ENCODE peak calls at places on chromosomes 7 and 10, in nine cellular contexts. K is EL; L is Peyer's patch; C is activated CD4-positive, alpha-beta T cell treated with anti-CD3 and anti-CD28 coated beads, Interleukin-2, amount 50 U/mL, for 48 hours; V is smooth muscle cell of the brain vasculature; Y is progenitor cell of endocrine pancreas; D is LoVo; B is NCI-H1105 treated with DMSO at 0.1 percent for 48 hours; U is GM20000. A is an unnamed sample.

GRCh38 chr10:11286261-11286989 is 268.8 kb downstream of the CELF2 start:
- DNase-seq in K (no peak), L (no peak), C (no peak), V (no peak), Y (no peak), D (no peak), B (no peak), U (peak), A (no peak)

GRCh38 chr7:21383217-21383832 is 44.6 kb upstream of the SP4 start:
- DNase-seq in K (no peak), L (no peak), C (no peak), V (no peak), Y (no peak), D (no peak), B (no peak), U (no peak), A (no peak)

GRCh38 chr7:74514131-74514591 is 60.5 kb downstream of the GTF2IRD1 start:
- DNase-seq in K (no peak), L (no peak), C (no peak), V (no peak), Y (no peak), D (no peak), B (no peak), U (no peak), A (no peak)

GRCh38 chr10:77192402-77192801 is 445.2 kb downstream of the KCNMA1 start:
- DNase-seq in K (no peak), L (no peak), C (no peak), V (no peak), Y (no peak), D (no peak), B (no peak), U (no peak), A (peak)

GRCh38 chr7:479115-479947 is 40.3 kb downstream of the PDGFA start:
- DNase-seq in K (no peak), L (no peak), C (no peak), V (no peak), Y (no peak), D (no peak), B (no peak), U (no peak), A (no peak)

GRCh38 chr10:124035928-124036558 is 57.4 kb downstream of the CHST15 start:
- DNase-seq in K (no peak), L (peak), C (peak), V (no peak), Y (peak), D (no peak), B (no peak), U (peak), A (no peak)

GRCh38 chr7:156473476-156474240 is 166.9 kb upstream of the RNF32 start:
- DNase-seq in K (no peak), L (no peak), C (peak), V (no peak), Y (no peak), D (peak), B (peak), U (peak), A (peak)

GRCh38 chr10:88117227-88117626 is 253.8 kb downstream of the PTEN start:
- DNase-seq in K (no peak), L (no peak), C (peak), V (no peak), Y (no peak), D (no peak), B (no peak), U (no peak), A (no peak)

GRCh38 chr7:97973206-97973658 is 16.8 kb downstream of the OCM2 start:
- DNase-seq in K (no peak), L (no peak), C (no peak), V (no peak), Y (no peak), D (no peak), B (peak), U (no peak), A (no peak)

GRCh38 chr7:44396931-44397525 is 71.6 kb upstream of the CAMK2B start:
- DNase-seq in K (peak), L (no peak), C (no peak), V (no peak), Y (no peak), D (no peak), B (no peak), U (no peak), A (no peak)

GRCh38 chr10:113663142-113663541 is 699 bp downstream of the NRAP start:
- DNase-seq in K (peak), L (no peak), C (no peak), V (no peak), Y (no peak), D (no peak), B (no peak), U (no peak), A (peak)

GRCh38 chr7:30682131-30683083 is at the start of gene CRHR2:
- DNase-seq in K (no peak), L (no peak), C (peak), V (no peak), Y (peak), D (no peak), B (peak), U (peak), A (no peak)

GRCh38 chr7:34928052-34928451 is 109.2 kb downstream of the DPY19L1 start:
- DNase-seq in K (peak), L (peak), C (peak), V (no peak), Y (peak), D (peak), B (no peak), U (no peak), A (peak)

GRCh38 chr10:34505338-34505737 is 309.8 kb downstream of the PARD3 start:
- DNase-seq in K (no peak), L (no peak), C (no peak), V (peak), Y (no peak), D (no peak), B (no peak), U (no peak), A (peak)

GRCh38 chr7:44073664-44074348 is 8.4 kb upstream of the PGAM2 start:
- DNase-seq in K (peak), L (peak), C (no peak), V (no peak), Y (no peak), D (no peak), B (no peak), U (peak), A (peak)

GRCh38 chr10:14565199-14565598 is 209.5 kb downstream of the FAM107B start:
- DNase-seq in K (no peak), L (peak), C (no peak), V (no peak), Y (no peak), D (no peak), B (no peak), U (no peak), A (no peak)

GRCh38 chr7:116689787-116690186 is 17.8 kb downstream of the MET start:
- DNase-seq in K (peak), L (no peak), C (no peak), V (no peak), Y (no peak), D (peak), B (no peak), U (no peak), A (peak)

GRCh38 chr7:39504963-39505362 is 61.2 kb upstream of the YAE1 start:
- DNase-seq in K (peak), L (no peak), C (no peak), V (peak), Y (no peak), D (peak), B (no peak), U (no peak), A (peak)

GRCh38 chr10:29734980-29735627 is 100.3 kb upstream of the SVIL start:
- DNase-seq in K (peak), L (no peak), C (peak), V (no peak), Y (peak), D (peak), B (peak), U (peak), A (peak)

GRCh38 chr10:14532473-14533251 is 201.9 kb upstream of the FRMD4A start:
- DNase-seq in K (peak), L (no peak), C (no peak), V (no peak), Y (no peak), D (no peak), B (no peak), U (no peak), A (peak)

GRCh38 chr10:44752451-44753441 is 158.4 kb upstream of the TMEM72 start:
- DNase-seq in K (peak), L (no peak), C (no peak), V (peak), Y (no peak), D (peak), B (no peak), U (no peak), A (peak)

GRCh38 chr7:70472580-70473239 is 659.2 kb upstream of the GALNT17 start:
- DNase-seq in K (no peak), L (no peak), C (no peak), V (no peak), Y (no peak), D (no peak), B (no peak), U (no peak), A (no peak)

GRCh38 chr7:74028321-74028812 is 394 bp downstream of the ELN start:
- DNase-seq in K (no peak), L (no peak), C (no peak), V (no peak), Y (no peak), D (no peak), B (no peak), U (no peak), A (no peak)

GRCh38 chr7:16528520-16528919 is 1.9 kb downstream of the LRRC72 start:
- DNase-seq in K (peak), L (no peak), C (no peak), V (no peak), Y (no peak), D (no peak), B (no peak), U (no peak), A (peak)

GRCh38 chr10:69731184-69731583 is 70.5 kb upstream of the COL13A1 start:
- DNase-seq in K (peak), L (no peak), C (no peak), V (peak), Y (no peak), D (no peak), B (no peak), U (no peak), A (peak)